ENCODE peak calls at places on chromosome 4, in seven cellular contexts. One of them, this sample, is unnamed.

GRCh38 chr4:83974111-83974789 is 438.3 kb downstream of the GPAT3 start:
- DNase-seq in astrocyte: no peak
- DNase-seq in dorsolateral prefrontal cortex: no peak
- DNase-seq in stimulated activated CD8-positive, alpha-beta memory T cell treated with anti-CD3 and anti-CD28 coated beads, Interleukin-4, amount 100 ng/mL, for 4 hours: no peak
- DNase-seq in mesothelial cell of epicardium: no peak
- DNase-seq in AG08396: no peak
- DNase-seq in aorta: no peak
- DNase-seq in this sample: no peak

GRCh38 chr4:156169011-156169410 is 215.3 kb upstream of the CTSO start:
- DNase-seq in aorta: no peak
- DNase-seq in dorsolateral prefrontal cortex: no peak
- DNase-seq in AG08396: peak
- DNase-seq in stimulated activated CD8-positive, alpha-beta memory T cell treated with anti-CD3 and anti-CD28 coated beads, Interleukin-4, amount 100 ng/mL, for 4 hours: no peak
- DNase-seq in mesothelial cell of epicardium: no peak
- DNase-seq in astrocyte: peak
- DNase-seq in this sample: peak

GRCh38 chr4:99574530-99575314 is at the start of gene MTTP:
- DNase-seq in mesothelial cell of epicardium: no peak
- DNase-seq in AG08396: no peak
- DNase-seq in stimulated activated CD8-positive, alpha-beta memory T cell treated with anti-CD3 and anti-CD28 coated beads, Interleukin-4, amount 100 ng/mL, for 4 hours: no peak
- DNase-seq in aorta: no peak
- DNase-seq in dorsolateral prefrontal cortex: no peak
- DNase-seq in astrocyte: no peak
- DNase-seq in this sample: no peak

GRCh38 chr4:122921300-122921699 is 1.1 kb downstream of the NUDT6 start:
- DNase-seq in AG08396: no peak
- DNase-seq in stimulated activated CD8-positive, alpha-beta memory T cell treated with anti-CD3 and anti-CD28 coated beads, Interleukin-4, amount 100 ng/mL, for 4 hours: no peak
- DNase-seq in aorta: no peak
- DNase-seq in dorsolateral prefrontal cortex: no peak
- DNase-seq in mesothelial cell of epicardium: no peak
- DNase-seq in astrocyte: no peak
- DNase-seq in this sample: no peak

GRCh38 chr4:71156616-71157015 is 163.2 kb downstream of the DCK start:
- DNase-seq in aorta: no peak
- DNase-seq in dorsolateral prefrontal cortex: no peak
- DNase-seq in mesothelial cell of epicardium: no peak
- DNase-seq in stimulated activated CD8-positive, alpha-beta memory T cell treated with anti-CD3 and anti-CD28 coated beads, Interleukin-4, amount 100 ng/mL, for 4 hours: no peak
- DNase-seq in astrocyte: peak
- DNase-seq in AG08396: no peak
- DNase-seq in this sample: peak

GRCh38 chr4:78625073-78625472 is 73.5 kb downstream of the ANXA3 start:
- DNase-seq in astrocyte: no peak
- DNase-seq in AG08396: no peak
- DNase-seq in mesothelial cell of epicardium: no peak
- DNase-seq in aorta: no peak
- DNase-seq in dorsolateral prefrontal cortex: no peak
- DNase-seq in stimulated activated CD8-positive, alpha-beta memory T cell treated with anti-CD3 and anti-CD28 coated beads, Interleukin-4, amount 100 ng/mL, for 4 hours: no peak
- DNase-seq in this sample: no peak

GRCh38 chr4:47209833-47210232 is 178.5 kb downstream of the GABRB1 start:
- DNase-seq in aorta: no peak
- DNase-seq in astrocyte: peak
- DNase-seq in AG08396: peak
- DNase-seq in dorsolateral prefrontal cortex: no peak
- DNase-seq in stimulated activated CD8-positive, alpha-beta memory T cell treated with anti-CD3 and anti-CD28 coated beads, Interleukin-4, amount 100 ng/mL, for 4 hours: no peak
- DNase-seq in mesothelial cell of epicardium: no peak
- DNase-seq in this sample: peak

GRCh38 chr4:41655177-41655576 is 93.3 kb downstream of the PHOX2B start:
- DNase-seq in mesothelial cell of epicardium: no peak
- DNase-seq in dorsolateral prefrontal cortex: no peak
- DNase-seq in aorta: no peak
- DNase-seq in AG08396: no peak
- DNase-seq in stimulated activated CD8-positive, alpha-beta memory T cell treated with anti-CD3 and anti-CD28 coated beads, Interleukin-4, amount 100 ng/mL, for 4 hours: no peak
- DNase-seq in astrocyte: peak
- DNase-seq in this sample: peak

GRCh38 chr4:24774452-24774851 is 20.9 kb upstream of the SOD3 start:
- DNase-seq in AG08396: no peak
- DNase-seq in dorsolateral prefrontal cortex: no peak
- DNase-seq in astrocyte: no peak
- DNase-seq in mesothelial cell of epicardium: no peak
- DNase-seq in aorta: no peak
- DNase-seq in stimulated activated CD8-positive, alpha-beta memory T cell treated with anti-CD3 and anti-CD28 coated beads, Interleukin-4, amount 100 ng/mL, for 4 hours: no peak
- DNase-seq in this sample: peak

GRCh38 chr4:88728146-88728545 is 30.5 kb upstream of the NAP1L5 start:
- DNase-seq in dorsolateral prefrontal cortex: no peak
- DNase-seq in stimulated activated CD8-positive, alpha-beta memory T cell treated with anti-CD3 and anti-CD28 coated beads, Interleukin-4, amount 100 ng/mL, for 4 hours: no peak
- DNase-seq in AG08396: no peak
- DNase-seq in aorta: no peak
- DNase-seq in mesothelial cell of epicardium: no peak
- DNase-seq in astrocyte: no peak
- DNase-seq in this sample: no peak

GRCh38 chr4:7430368-7430964 is 4.3 kb downstream of the PSAPL1 start:
- DNase-seq in astrocyte: no peak
- DNase-seq in stimulated activated CD8-positive, alpha-beta memory T cell treated with anti-CD3 and anti-CD28 coated beads, Interleukin-4, amount 100 ng/mL, for 4 hours: no peak
- DNase-seq in mesothelial cell of epicardium: no peak
- DNase-seq in aorta: peak
- DNase-seq in AG08396: no peak
- DNase-seq in dorsolateral prefrontal cortex: no peak
- DNase-seq in this sample: no peak

GRCh38 chr4:66681962-66682361 is 863.3 kb downstream of the CENPC start:
- DNase-seq in AG08396: no peak
- DNase-seq in stimulated activated CD8-positive, alpha-beta memory T cell treated with anti-CD3 and anti-CD28 coated beads, Interleukin-4, amount 100 ng/mL, for 4 hours: no peak
- DNase-seq in aorta: no peak
- DNase-seq in astrocyte: peak
- DNase-seq in dorsolateral prefrontal cortex: no peak
- DNase-seq in mesothelial cell of epicardium: no peak
- DNase-seq in this sample: no peak

GRCh38 chr4:1044469-1045192 is 33.2 kb downstream of the FGFRL1 start:
- DNase-seq in astrocyte: no peak
- DNase-seq in mesothelial cell of epicardium: no peak
- DNase-seq in AG08396: no peak
- DNase-seq in stimulated activated CD8-positive, alpha-beta memory T cell treated with anti-CD3 and anti-CD28 coated beads, Interleukin-4, amount 100 ng/mL, for 4 hours: no peak
- DNase-seq in aorta: peak
- DNase-seq in dorsolateral prefrontal cortex: no peak
- DNase-seq in this sample: peak

GRCh38 chr4:159413252-159413941 is 310.5 kb downstream of the RAPGEF2 start:
- DNase-seq in astrocyte: peak
- DNase-seq in stimulated activated CD8-positive, alpha-beta memory T cell treated with anti-CD3 and anti-CD28 coated beads, Interleukin-4, amount 100 ng/mL, for 4 hours: no peak
- DNase-seq in AG08396: no peak
- DNase-seq in aorta: no peak
- DNase-seq in mesothelial cell of epicardium: no peak
- DNase-seq in dorsolateral prefrontal cortex: no peak
- DNase-seq in this sample: peak

GRCh38 chr4:106038908-106039307 is 143.6 kb downstream of the NPNT start:
- DNase-seq in AG08396: no peak
- DNase-seq in mesothelial cell of epicardium: no peak
- DNase-seq in dorsolateral prefrontal cortex: no peak
- DNase-seq in aorta: no peak
- DNase-seq in stimulated activated CD8-positive, alpha-beta memory T cell treated with anti-CD3 and anti-CD28 coated beads, Interleukin-4, amount 100 ng/mL, for 4 hours: no peak
- DNase-seq in astrocyte: no peak
- DNase-seq in this sample: no peak

GRCh38 chr4:173135241-173135847 is 33.3 kb upstream of the GALNT7 start:
- DNase-seq in AG08396: no peak
- DNase-seq in dorsolateral prefrontal cortex: no peak
- DNase-seq in aorta: no peak
- DNase-seq in stimulated activated CD8-positive, alpha-beta memory T cell treated with anti-CD3 and anti-CD28 coated beads, Interleukin-4, amount 100 ng/mL, for 4 hours: no peak
- DNase-seq in astrocyte: peak
- DNase-seq in mesothelial cell of epicardium: no peak
- DNase-seq in this sample: peak

GRCh38 chr4:121484633-121485032 is 103.8 kb upstream of the QRFPR start:
- DNase-seq in stimulated activated CD8-positive, alpha-beta memory T cell treated with anti-CD3 and anti-CD28 coated beads, Interleukin-4, amount 100 ng/mL, for 4 hours: no peak
- DNase-seq in astrocyte: peak
- DNase-seq in dorsolateral prefrontal cortex: no peak
- DNase-seq in AG08396: peak
- DNase-seq in mesothelial cell of epicardium: no peak
- DNase-seq in aorta: no peak
- DNase-seq in this sample: peak

GRCh38 chr4:86594559-86595425 is 677 bp downstream of the PTPN13 start:
- DNase-seq in stimulated activated CD8-positive, alpha-beta memory T cell treated with anti-CD3 and anti-CD28 coated beads, Interleukin-4, amount 100 ng/mL, for 4 hours: no peak
- DNase-seq in mesothelial cell of epicardium: peak
- DNase-seq in astrocyte: peak
- DNase-seq in aorta: no peak
- DNase-seq in dorsolateral prefrontal cortex: no peak
- DNase-seq in AG08396: peak
- DNase-seq in this sample: peak

GRCh38 chr4:58658701-58659100 is 1548.5 kb upstream of the IGFBP7 start:
- DNase-seq in astrocyte: no peak
- DNase-seq in mesothelial cell of epicardium: no peak
- DNase-seq in aorta: no peak
- DNase-seq in stimulated activated CD8-positive, alpha-beta memory T cell treated with anti-CD3 and anti-CD28 coated beads, Interleukin-4, amount 100 ng/mL, for 4 hours: no peak
- DNase-seq in AG08396: no peak
- DNase-seq in dorsolateral prefrontal cortex: no peak
- DNase-seq in this sample: no peak

GRCh38 chr4:8861576-8862279 is 9.9 kb downstream of the HMX1 start:
- DNase-seq in aorta: no peak
- DNase-seq in astrocyte: no peak
- DNase-seq in mesothelial cell of epicardium: no peak
- DNase-seq in dorsolateral prefrontal cortex: no peak
- DNase-seq in AG08396: no peak
- DNase-seq in stimulated activated CD8-positive, alpha-beta memory T cell treated with anti-CD3 and anti-CD28 coated beads, Interleukin-4, amount 100 ng/mL, for 4 hours: no peak
- DNase-seq in this sample: no peak

GRCh38 chr4:54971474-54971950 is 153.9 kb downstream of the KDR start:
- DNase-seq in AG08396: peak
- DNase-seq in mesothelial cell of epicardium: no peak
- DNase-seq in aorta: no peak
- DNase-seq in stimulated activated CD8-positive, alpha-beta memory T cell treated with anti-CD3 and anti-CD28 coated beads, Interleukin-4, amount 100 ng/mL, for 4 hours: no peak
- DNase-seq in dorsolateral prefrontal cortex: no peak
- DNase-seq in astrocyte: peak
- DNase-seq in this sample: peak